ENCODE peak calls at places on chromosomes 7 and 10, in eight cellular contexts. G is cardiac muscle cell, I is neural progenitor cell, P is GM10248, J is GM13977, N is pancreas, H is OCI-LY7, A is Caco-2. W is an unnamed sample.

GRCh38 chr10:59945991-59946390 is 39.6 kb upstream of the CCDC6 start:
- DNase-seq in G (no peak), I (no peak), P (no peak), J (no peak), N (no peak), H (no peak), A (no peak), W (no peak)

GRCh38 chr10:107616463-107617131 is 452.1 kb upstream of the SORCS1 start:
- DNase-seq in G (peak), I (no peak), P (no peak), J (no peak), N (no peak), H (no peak), A (no peak), W (no peak)

GRCh38 chr10:16965740-16966447 is 148.7 kb upstream of the RSU1 start:
- DNase-seq in G (peak), I (peak), P (no peak), J (no peak), N (peak), H (no peak), A (no peak), W (no peak)

GRCh38 chr7:109751241-109751640 is 1181.6 kb downstream of the DNAJB9 start:
- DNase-seq in G (no peak), I (no peak), P (no peak), J (no peak), N (no peak), H (no peak), A (no peak), W (no peak)

GRCh38 chr7:20310963-20311742 is 19.5 kb upstream of the ITGB8 start:
- DNase-seq in G (peak), I (peak), P (no peak), J (no peak), N (no peak), H (peak), A (no peak), W (no peak)

GRCh38 chr7:85851571-85852193 is 664.8 kb upstream of the SEMA3D start:
- DNase-seq in G (peak), I (peak), P (no peak), J (no peak), N (no peak), H (peak), A (no peak), W (peak)

GRCh38 chr7:94615641-94616040 is 40.3 kb downstream of the SGCE start:
- DNase-seq in G (no peak), I (no peak), P (no peak), J (no peak), N (no peak), H (no peak), A (no peak), W (no peak)

GRCh38 chr10:45229823-45230222 is 85.6 kb downstream of the OR13A1 start:
- DNase-seq in G (no peak), I (no peak), P (no peak), J (no peak), N (no peak), H (no peak), A (no peak), W (no peak)

GRCh38 chr10:95430231-95430951 is 130.8 kb downstream of the SORBS1 start:
- DNase-seq in G (peak), I (peak), P (peak), J (peak), N (peak), H (peak), A (peak), W (peak)

GRCh38 chr10:51308096-51308495 is 233.8 kb downstream of the PRKG1 start:
- DNase-seq in G (no peak), I (no peak), P (no peak), J (no peak), N (no peak), H (no peak), A (no peak), W (no peak)

GRCh38 chr7:14606101-14606500 is 296.4 kb downstream of the DGKB start:
- DNase-seq in G (peak), I (peak), P (no peak), J (no peak), N (no peak), H (no peak), A (no peak), W (no peak)

GRCh38 chr10:116587878-116588590 is 2.7 kb upstream of the PNLIPRP1 start:
- DNase-seq in G (no peak), I (no peak), P (no peak), J (no peak), N (peak), H (no peak), A (no peak), W (no peak)

GRCh38 chr7:158044156-158044823 is 543.3 kb downstream of the PTPRN2 start:
- DNase-seq in G (no peak), I (no peak), P (no peak), J (no peak), N (no peak), H (no peak), A (no peak), W (no peak)

GRCh38 chr10:31939797-31940708 is 11.4 kb upstream of the ARHGAP12 start:
- DNase-seq in G (no peak), I (no peak), P (no peak), J (no peak), N (no peak), H (no peak), A (no peak), W (no peak)

GRCh38 chr10:125708971-125709503 is 10.5 kb upstream of the EDRF1 start:
- DNase-seq in G (no peak), I (no peak), P (no peak), J (no peak), N (no peak), H (no peak), A (no peak), W (no peak)

GRCh38 chr10:13942030-13942429 is 355.3 kb downstream of the PRPF18 start:
- DNase-seq in G (no peak), I (no peak), P (no peak), J (peak), N (no peak), H (no peak), A (no peak), W (no peak)

GRCh38 chr10:127612-128432 is 7.4 kb upstream of the ZMYND11 start:
- DNase-seq in G (no peak), I (no peak), P (peak), J (peak), N (no peak), H (peak), A (no peak), W (peak)

GRCh38 chr10:81502677-81503359 is 372.2 kb upstream of the NRG3 start:
- DNase-seq in G (no peak), I (no peak), P (no peak), J (no peak), N (no peak), H (no peak), A (no peak), W (no peak)

GRCh38 chr10:6803429-6803783 is 223.3 kb upstream of the PRKCQ start:
- DNase-seq in G (no peak), I (no peak), P (no peak), J (no peak), N (no peak), H (no peak), A (no peak), W (no peak)
- TF ChIP-seq CTCF in G (no peak), I (no peak), P (no peak), J (no peak), N (no peak), H (no peak), A (no peak), W (no peak)

GRCh38 chr7:25389489-25390106 is 161.3 kb upstream of the NPVF start:
- DNase-seq in G (peak), I (peak), P (peak), J (peak), N (peak), H (peak), A (no peak), W (peak)

GRCh38 chr7:25386311-25386744 is 158.0 kb upstream of the NPVF start:
- DNase-seq in G (no peak), I (no peak), P (no peak), J (no peak), N (peak), H (no peak), A (no peak), W (no peak)

GRCh38 chr7:25385731-25386136 is 157.4 kb upstream of the NPVF start:
- DNase-seq in G (no peak), I (no peak), P (no peak), J (no peak), N (peak), H (no peak), A (no peak), W (no peak)

GRCh38 chr7:25391295-25391861 is 163.1 kb upstream of the NPVF start:
- DNase-seq in G (peak), I (peak), P (no peak), J (peak), N (no peak), H (peak), A (no peak), W (peak)

DNA sequence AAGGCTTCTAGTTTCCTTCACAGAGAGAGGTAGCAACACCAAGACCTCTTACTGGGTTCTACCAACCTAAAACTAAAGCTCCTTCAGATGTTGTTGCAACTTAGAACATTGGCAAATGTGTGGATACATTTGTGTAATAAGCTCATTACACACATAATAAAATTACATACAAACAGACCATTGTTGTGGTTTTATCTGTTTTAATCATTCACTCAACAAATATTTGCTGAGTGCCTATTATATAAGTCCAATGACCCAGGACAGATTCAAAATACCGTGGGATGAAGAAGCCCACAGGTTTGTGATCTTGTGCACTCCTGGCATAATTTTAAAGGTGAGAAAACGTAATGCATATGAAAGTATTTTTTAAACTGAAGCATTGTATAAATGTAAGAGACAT is 160.4 kb upstream of the NPVF start:
- DNase-seq in G (no peak), I (no peak), P (no peak), J (no peak), N (no peak), H (no peak), A (no peak), W (no peak)
- TF ChIP-seq CTCF in G (no peak), I (no peak), P (no peak), J (no peak), N (no peak), H (no peak), A (no peak), W (no peak)

GRCh38 chr7:107502797-107503196 is 32.9 kb downstream of the GPR22 start:
- DNase-seq in G (no peak), I (no peak), P (no peak), J (no peak), N (no peak), H (no peak), A (no peak), W (no peak)

GRCh38 chr7:107505362-107505761 is 35.5 kb downstream of the GPR22 start:
- DNase-seq in G (no peak), I (no peak), P (no peak), J (no peak), N (peak), H (no peak), A (no peak), W (no peak)

GRCh38 chr7:107502154-107502553 is 32.3 kb downstream of the GPR22 start:
- DNase-seq in G (no peak), I (no peak), P (no peak), J (no peak), N (no peak), H (no peak), A (no peak), W (no peak)

GRCh38 chr7:107503667-107504066 is 33.8 kb downstream of the GPR22 start:
- DNase-seq in G (no peak), I (no peak), P (no peak), J (no peak), N (no peak), H (no peak), A (no peak), W (no peak)

DNA sequence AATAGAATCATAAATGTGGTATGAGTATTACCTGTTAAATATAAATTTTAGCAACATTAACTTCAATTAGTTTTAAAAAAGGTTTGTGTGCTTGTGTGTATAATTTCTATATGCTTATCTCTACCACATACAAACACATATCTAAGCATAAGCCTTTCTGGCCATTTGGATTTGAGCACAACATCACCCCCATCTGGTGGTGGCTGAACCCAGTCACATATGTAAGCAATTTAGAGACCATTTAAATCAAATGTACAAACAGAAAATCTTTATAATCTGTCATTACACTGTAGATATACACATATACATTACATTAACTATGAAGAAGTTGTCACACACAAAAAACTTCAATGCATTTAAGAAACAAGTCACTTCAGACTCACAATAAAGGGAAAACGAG is 31.7 kb downstream of the GPR22 start:
- DNase-seq in G (peak), I (peak), P (peak), J (peak), N (no peak), H (peak), A (no peak), W (no peak)
- TF ChIP-seq CTCF in G (peak), I (peak), P (peak), J (peak), N (no peak), H (peak), A (peak), W (no peak)

DNA sequence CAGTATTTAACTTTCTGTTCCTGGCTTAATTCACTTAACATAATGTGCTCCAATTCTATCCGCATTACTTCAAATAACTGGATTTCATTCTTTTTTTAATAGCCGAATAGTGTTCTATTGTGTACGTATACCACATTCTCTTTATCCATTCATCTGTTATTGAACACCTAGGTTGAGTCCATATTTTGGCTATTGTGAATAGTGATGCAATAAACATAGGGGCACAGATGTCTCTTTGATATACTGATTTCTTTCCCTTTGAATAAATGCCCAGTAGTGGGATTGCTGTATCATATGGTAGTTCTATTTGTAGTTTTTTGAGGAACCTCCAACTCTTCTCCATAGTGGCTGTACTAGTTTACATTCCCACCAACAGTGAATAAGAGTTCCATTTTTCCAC is 25.5 kb upstream of the TSPAN33 start:
- DNase-seq in G (no peak), I (no peak), P (no peak), J (no peak), N (no peak), H (no peak), A (no peak), W (no peak)
- TF ChIP-seq CTCF in G (no peak), I (no peak), P (no peak), J (no peak), N (no peak), H (no peak), A (no peak), W (no peak)

DNA sequence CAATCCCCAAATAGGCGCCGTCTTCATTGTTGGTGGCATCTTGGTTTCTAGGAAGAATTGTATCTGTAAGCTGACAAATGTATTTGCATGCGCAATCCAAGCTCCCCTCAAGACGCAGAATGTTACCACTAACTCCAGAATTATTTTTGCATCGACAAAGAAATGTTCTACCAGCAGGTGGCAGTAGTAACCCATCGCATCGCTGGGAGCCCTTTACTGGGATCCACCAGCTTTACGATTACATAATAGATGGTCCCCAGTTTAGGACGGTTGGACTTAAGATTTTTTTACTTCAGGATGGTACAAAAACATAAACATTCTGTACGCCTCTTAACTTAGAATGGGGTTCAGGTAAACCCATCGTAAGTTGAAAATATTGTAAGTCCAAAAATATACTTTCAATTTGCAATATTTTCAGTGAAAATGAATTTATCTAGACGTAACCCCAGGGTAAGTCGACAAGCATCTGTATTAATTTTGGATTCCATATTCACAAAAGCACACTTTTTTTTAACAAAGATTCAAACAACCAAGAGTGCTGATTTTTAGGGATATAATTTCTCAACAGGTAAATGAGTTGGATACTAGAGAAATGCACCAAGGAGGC is 114.0 kb upstream of the COBL start:
- DNase-seq in G (peak), I (peak), P (peak), J (peak), N (peak), H (peak), A (peak), W (peak)
- TF ChIP-seq CTCF in G (peak), I (peak), P (peak), J (peak), N (peak), H (peak), A (peak), W (peak)

GRCh38 chr10:8874268-8874667 is 819.8 kb downstream of the GATA3 start:
- DNase-seq in G (no peak), I (no peak), P (no peak), J (no peak), N (no peak), H (no peak), A (no peak), W (no peak)

GRCh38 chr10:8876171-8876570 is 821.7 kb downstream of the GATA3 start:
- DNase-seq in G (no peak), I (no peak), P (no peak), J (no peak), N (no peak), H (no peak), A (no peak), W (no peak)

GRCh38 chr10:8874972-8875371 is 820.5 kb downstream of the GATA3 start:
- DNase-seq in G (no peak), I (no peak), P (no peak), J (no peak), N (no peak), H (no peak), A (no peak), W (no peak)

DNA sequence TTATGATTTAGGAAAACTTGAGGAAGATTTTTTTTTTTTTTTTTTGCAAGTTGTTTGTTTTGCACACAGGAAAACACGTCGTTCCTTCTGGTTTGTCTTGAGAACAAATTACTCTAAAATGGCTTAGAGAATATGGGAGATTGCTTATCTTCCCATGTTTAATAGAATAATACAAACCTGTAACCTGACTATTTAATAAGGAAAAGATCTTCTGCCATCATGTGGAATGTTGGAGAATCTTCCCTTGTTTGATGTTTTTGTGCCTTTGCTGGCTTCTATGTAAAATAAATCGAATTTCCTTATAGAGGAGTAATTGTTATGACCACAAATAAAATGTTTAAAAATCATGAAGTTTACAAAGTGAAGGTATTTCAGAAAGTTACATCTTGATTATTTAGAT is 818.8 kb downstream of the GATA3 start:
- DNase-seq in G (peak), I (no peak), P (no peak), J (no peak), N (no peak), H (no peak), A (no peak), W (no peak)
- TF ChIP-seq CTCF in G (no peak), I (peak), P (no peak), J (no peak), N (no peak), H (peak), A (peak), W (no peak)

DNA sequence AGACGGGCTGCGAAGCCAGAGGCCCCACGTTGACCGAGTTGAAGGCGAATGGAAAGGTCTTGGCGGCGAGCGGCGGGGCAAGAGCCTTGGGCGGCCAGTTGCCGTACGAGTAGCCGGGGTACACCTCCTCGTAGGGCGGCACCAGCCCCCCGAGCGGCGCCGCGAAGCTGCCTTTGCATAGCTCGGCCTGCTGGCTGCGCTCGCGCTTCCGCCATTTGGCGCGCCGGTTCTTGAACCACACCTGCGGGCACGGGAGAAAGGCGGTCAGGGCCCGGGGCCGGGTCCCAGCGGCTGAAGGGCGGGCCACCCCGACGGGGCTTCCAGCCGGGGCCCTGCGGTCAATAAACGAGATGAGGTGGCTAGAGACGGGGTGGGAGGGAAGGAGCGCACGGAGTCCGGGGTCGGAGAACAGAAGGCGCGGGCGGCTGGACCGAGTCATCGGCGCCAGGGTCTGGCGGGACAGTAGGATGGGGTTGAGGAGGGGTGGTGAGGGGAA is 4.8 kb downstream of the ELOVL3 start:
- DNase-seq in G (peak), I (peak), P (peak), J (peak), N (peak), H (no peak), A (no peak), W (peak)
- TF ChIP-seq CTCF in G (peak), I (peak), P (peak), J (peak), N (no peak), H (no peak), A (peak), W (peak)

GRCh38 chr7:24587853-24588252 is 14.6 kb downstream of the PALS2 start:
- DNase-seq in G (no peak), I (peak), P (no peak), J (no peak), N (no peak), H (peak), A (peak), W (no peak)
- TF ChIP-seq CTCF in G (peak), I (peak), P (peak), J (peak), N (no peak), H (peak), A (peak), W (peak)

W was measured in GM13976.